ENCODE peak calls at places on chromosomes 7 and 10, in seven cellular contexts. One of them, this sample, is unnamed.

GRCh38 chr7:114879554-114879953 is 42.3 kb upstream of the MDFIC start:
- DNase-seq in HCT116: no peak
- DNase-seq in astrocyte of the spinal cord: peak; percentile 55
- DNase-seq in mucosa of descending colon: no peak
- DNase-seq in cardiac fibroblast: peak; percentile 22
- DNase-seq in epithelial cell of esophagus: no peak
- DNase-seq in brain microvascular endothelial cell: no peak
- DNase-seq in this sample: no peak

GRCh38 chr7:25090374-25090773 is 34.7 kb downstream of the CYCS start:
- DNase-seq in mucosa of descending colon: no peak
- DNase-seq in brain microvascular endothelial cell: no peak
- DNase-seq in astrocyte of the spinal cord: no peak
- DNase-seq in HCT116: no peak
- DNase-seq in epithelial cell of esophagus: no peak
- DNase-seq in cardiac fibroblast: no peak
- DNase-seq in this sample: no peak

GRCh38 chr10:76311752-76312699 is 880.6 kb downstream of the LRMDA start:
- DNase-seq in mucosa of descending colon: peak; percentile 31
- DNase-seq in HCT116: peak; percentile 8
- DNase-seq in cardiac fibroblast: peak; percentile 24
- DNase-seq in epithelial cell of esophagus: peak; percentile 49
- DNase-seq in brain microvascular endothelial cell: no peak
- DNase-seq in astrocyte of the spinal cord: no peak
- DNase-seq in this sample: peak; percentile 67

GRCh38 chr10:80159166-80159888 is 26.8 kb downstream of the PLAC9 start:
- DNase-seq in mucosa of descending colon: no peak
- DNase-seq in brain microvascular endothelial cell: no peak
- DNase-seq in HCT116: no peak
- DNase-seq in epithelial cell of esophagus: no peak
- DNase-seq in cardiac fibroblast: no peak
- DNase-seq in astrocyte of the spinal cord: no peak
- DNase-seq in this sample: no peak

GRCh38 chr10:105973252-105973877 is 1191.1 kb downstream of the SORCS1 start:
- DNase-seq in mucosa of descending colon: no peak
- DNase-seq in astrocyte of the spinal cord: no peak
- DNase-seq in cardiac fibroblast: peak; percentile 3
- DNase-seq in HCT116: no peak
- DNase-seq in epithelial cell of esophagus: no peak
- DNase-seq in brain microvascular endothelial cell: no peak
- DNase-seq in this sample: no peak

GRCh38 chr7:106591146-106591545 is 69.8 kb downstream of the CCDC71L start:
- DNase-seq in astrocyte of the spinal cord: no peak
- DNase-seq in HCT116: no peak
- DNase-seq in brain microvascular endothelial cell: no peak
- DNase-seq in mucosa of descending colon: no peak
- DNase-seq in cardiac fibroblast: no peak
- DNase-seq in epithelial cell of esophagus: no peak
- DNase-seq in this sample: no peak

GRCh38 chr7:121278120-121279021 is 50.4 kb upstream of the WNT16 start:
- DNase-seq in HCT116: no peak
- DNase-seq in epithelial cell of esophagus: peak; percentile 56
- DNase-seq in brain microvascular endothelial cell: peak; percentile 23
- DNase-seq in mucosa of descending colon: no peak
- DNase-seq in astrocyte of the spinal cord: peak; percentile 83
- DNase-seq in cardiac fibroblast: peak; percentile 24
- DNase-seq in this sample: no peak

GRCh38 chr10:49228677-49229076 is 40.5 kb upstream of the TMEM273 start:
- DNase-seq in cardiac fibroblast: no peak
- DNase-seq in HCT116: no peak
- DNase-seq in mucosa of descending colon: no peak
- DNase-seq in brain microvascular endothelial cell: no peak
- DNase-seq in astrocyte of the spinal cord: no peak
- DNase-seq in epithelial cell of esophagus: no peak
- DNase-seq in this sample: no peak

GRCh38 chr10:18312385-18313145 is 172.3 kb downstream of the CACNB2 start:
- DNase-seq in HCT116: peak; percentile 15
- DNase-seq in epithelial cell of esophagus: peak; percentile 27
- DNase-seq in cardiac fibroblast: peak; percentile 56
- DNase-seq in brain microvascular endothelial cell: peak; percentile 6
- DNase-seq in mucosa of descending colon: no peak
- DNase-seq in astrocyte of the spinal cord: peak; percentile 16
- DNase-seq in this sample: no peak
- H3K4me3 ChIP-seq in HCT116: no peak overlapping the region
- H3K4me3 ChIP-seq in epithelial cell of esophagus: no peak overlapping the region
- H3K4me3 ChIP-seq in cardiac fibroblast: no peak overlapping the region
- H3K4me3 ChIP-seq in brain microvascular endothelial cell: no peak overlapping the region
- H3K4me3 ChIP-seq in mucosa of descending colon: no peak overlapping the region
- H3K4me3 ChIP-seq in astrocyte of the spinal cord: no peak overlapping the region
- H3K4me3 ChIP-seq in this sample: no peak overlapping the region

GRCh38 chr10:51459476-51459875 is 239.9 kb downstream of the CSTF2T start:
- DNase-seq in mucosa of descending colon: no peak
- DNase-seq in epithelial cell of esophagus: no peak
- DNase-seq in HCT116: no peak
- DNase-seq in astrocyte of the spinal cord: no peak
- DNase-seq in cardiac fibroblast: no peak
- DNase-seq in brain microvascular endothelial cell: peak; percentile 5
- DNase-seq in this sample: no peak

DNA sequence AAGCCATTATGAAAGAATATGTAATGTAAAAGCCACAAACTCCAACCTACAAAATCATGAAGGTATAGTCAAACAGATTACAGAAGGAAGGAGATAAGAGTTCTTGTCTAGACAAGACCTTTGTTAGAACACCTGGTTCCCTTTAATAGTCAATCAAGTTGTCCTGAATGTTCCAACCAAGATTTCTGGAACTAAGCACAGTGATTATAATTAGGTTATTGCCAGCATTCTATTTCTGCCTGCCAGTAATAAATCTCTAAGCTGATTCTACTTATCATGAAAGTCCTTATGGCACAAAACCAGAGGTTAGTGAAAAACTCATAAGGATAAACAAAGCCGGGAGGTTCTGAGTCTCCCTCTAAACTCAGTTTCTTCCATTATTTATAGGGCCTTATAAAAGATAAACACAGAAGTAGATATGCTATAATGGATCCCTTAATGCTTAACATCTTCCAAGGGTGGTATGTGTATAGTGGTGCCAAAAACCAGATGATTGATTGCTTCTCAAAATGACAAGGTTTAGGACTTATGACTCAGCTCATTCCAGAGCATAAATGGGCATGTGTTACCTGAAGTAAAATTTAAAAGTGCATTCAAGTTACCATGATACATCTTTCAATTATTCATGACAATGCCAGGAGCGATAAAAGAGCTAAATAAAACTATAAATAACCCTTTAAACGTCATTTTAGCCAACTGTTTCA is 237.2 kb downstream of the CSTF2T start:
- DNase-seq in astrocyte of the spinal cord: no peak
- DNase-seq in HCT116: no peak
- DNase-seq in epithelial cell of esophagus: peak; percentile 7
- DNase-seq in mucosa of descending colon: no peak
- DNase-seq in cardiac fibroblast: no peak
- DNase-seq in brain microvascular endothelial cell: no peak
- DNase-seq in this sample: no peak
- H3K4me3 ChIP-seq in astrocyte of the spinal cord: no peak overlapping the region
- H3K4me3 ChIP-seq in HCT116: no peak overlapping the region
- H3K4me3 ChIP-seq in epithelial cell of esophagus: no peak overlapping the region
- H3K4me3 ChIP-seq in mucosa of descending colon: no peak overlapping the region
- H3K4me3 ChIP-seq in cardiac fibroblast: no peak overlapping the region
- H3K4me3 ChIP-seq in brain microvascular endothelial cell: no peak overlapping the region
- H3K4me3 ChIP-seq in this sample: no peak overlapping the region

GRCh38 chr7:36208997-36209813 is 56.2 kb downstream of the EEPD1 start:
- DNase-seq in mucosa of descending colon: no peak
- DNase-seq in astrocyte of the spinal cord: no peak
- DNase-seq in brain microvascular endothelial cell: no peak
- DNase-seq in epithelial cell of esophagus: peak; percentile 34
- DNase-seq in cardiac fibroblast: no peak
- DNase-seq in HCT116: no peak
- DNase-seq in this sample: no peak
- H3K4me3 ChIP-seq in mucosa of descending colon: no peak overlapping the region
- H3K4me3 ChIP-seq in astrocyte of the spinal cord: no peak overlapping the region
- H3K4me3 ChIP-seq in brain microvascular endothelial cell: no peak overlapping the region
- H3K4me3 ChIP-seq in epithelial cell of esophagus: no peak overlapping the region
- H3K4me3 ChIP-seq in cardiac fibroblast: no peak overlapping the region
- H3K4me3 ChIP-seq in HCT116: no peak overlapping the region
- H3K4me3 ChIP-seq in this sample: no peak overlapping the region

DNA sequence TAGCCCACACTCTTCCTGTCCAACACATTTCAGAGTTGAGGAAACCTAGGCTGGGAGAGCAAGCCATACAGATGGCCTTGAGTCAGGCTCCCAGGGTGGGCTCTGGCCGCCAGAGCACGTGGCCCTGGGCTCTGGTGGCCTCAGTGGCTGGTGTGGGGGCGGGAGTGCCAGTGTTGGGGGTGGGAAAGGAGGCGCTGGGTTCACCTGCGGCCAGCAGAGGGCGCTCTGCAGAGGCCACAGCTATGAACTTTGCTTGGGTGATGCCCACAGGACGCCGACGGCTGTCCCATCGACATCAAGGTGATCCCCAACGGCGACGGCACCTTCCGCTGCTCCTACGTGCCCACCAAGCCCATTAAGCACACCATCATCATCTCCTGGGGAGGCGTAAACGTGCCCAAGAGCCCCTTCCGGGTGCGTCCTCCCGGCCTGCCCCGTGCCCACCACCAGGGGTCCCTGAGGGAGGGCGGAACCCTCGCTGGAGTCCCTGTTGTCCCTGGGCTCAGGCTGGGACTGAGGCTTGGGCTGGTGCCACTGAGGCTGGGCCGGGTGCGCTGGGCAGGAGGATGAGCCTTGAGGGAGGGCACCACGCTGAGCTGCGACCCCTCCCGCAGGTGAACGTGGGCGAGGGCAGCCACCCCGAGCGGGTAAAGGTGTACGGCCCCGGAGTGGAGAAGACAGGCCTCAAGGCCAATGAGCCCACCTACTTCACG is 11.9 kb downstream of the FLNC start:
- DNase-seq in brain microvascular endothelial cell: peak; percentile 36
- DNase-seq in epithelial cell of esophagus: peak; percentile 43
- DNase-seq in mucosa of descending colon: peak; percentile 60
- DNase-seq in HCT116: no peak
- DNase-seq in cardiac fibroblast: peak; percentile 35
- DNase-seq in astrocyte of the spinal cord: no peak
- DNase-seq in this sample: peak; percentile 76
- H3K4me3 ChIP-seq in brain microvascular endothelial cell: no peak overlapping the region
- H3K4me3 ChIP-seq in epithelial cell of esophagus: no peak overlapping the region
- H3K4me3 ChIP-seq in mucosa of descending colon: no peak overlapping the region
- H3K4me3 ChIP-seq in HCT116: no peak overlapping the region
- H3K4me3 ChIP-seq in cardiac fibroblast: no peak overlapping the region
- H3K4me3 ChIP-seq in astrocyte of the spinal cord: no peak overlapping the region
- H3K4me3 ChIP-seq in this sample: no peak overlapping the region